ENCODE peak calls at places on chromosomes 12 and 14, in six cellular contexts. J is stimulated activated CD8-positive, alpha-beta memory T cell treated with anti-CD3 and anti-CD28 coated beads, Interleukin-2, amount 100 ng/mL, for 48 hours; G is anterior cingulate cortex; A is RPMI7951; W is M059J; M is AG20443. X is an unnamed sample.
A peak's percentile ranks its signal among the peaks of the same experiment; 100 is the strongest.

GRCh38 chr12:66944365-66944764 is 265.5 kb upstream of the GRIP1 start:
- DNase-seq in M (no peak), G (no peak), J (no peak), A (no peak), W (no peak), X (no peak)

GRCh38 chr14:53247596-53248370 is 94.7 kb upstream of the DDHD1 start:
- DNase-seq in J (no peak), M (no peak), A (no peak), G (no peak), W (no peak), X (no peak)

GRCh38 chr14:65810326-65810725 is 397.8 kb downstream of the FUT8 start:
- DNase-seq in A (no peak), J (no peak), G (no peak), W (no peak), M (no peak), X (no peak)

GRCh38 chr12:75488553-75488952 is 8.0 kb downstream of the GLIPR1 start:
- DNase-seq in W (peak; percentile 61), A (peak; percentile 60), J (no peak), G (no peak), M (peak; percentile 78), X (no peak)

GRCh38 chr14:39266589-39266870 is 32.8 kb downstream of the MIA2 start:
- DNase-seq in A (peak; percentile 50), G (peak; percentile 50), J (no peak), W (peak; percentile 72), M (peak; percentile 68), X (no peak)

GRCh38 chr14:102988054-102988453 is 65.6 kb downstream of the AMN start:
- DNase-seq in G (no peak), J (no peak), A (peak; percentile 10), W (no peak), M (no peak), X (no peak)

GRCh38 chr12:77772606-77773298 is 57.9 kb upstream of the NAV3 start:
- DNase-seq in A (no peak), J (no peak), W (no peak), M (no peak), G (no peak), X (peak; percentile 44)

GRCh38 chr12:115660211-115660805 is 617.2 kb downstream of the MED13L start:
- DNase-seq in J (no peak), G (no peak), W (peak; percentile 74), A (peak; percentile 58), M (peak; percentile 48), X (no peak)

GRCh38 chr12:8455281-8455680 is 481 bp upstream of the CLEC6A start:
- DNase-seq in A (no peak), M (no peak), J (no peak), W (no peak), G (no peak), X (no peak)

GRCh38 chr12:132502149-132502881 is 12.4 kb downstream of the FBRSL1 start:
- DNase-seq in W (no peak), M (no peak), A (no peak), G (no peak), J (no peak), X (no peak)

GRCh38 chr14:61438860-61439765 is 117.7 kb downstream of the PRKCH start:
- DNase-seq in A (peak; percentile 35), G (no peak), M (peak; percentile 54), J (no peak), W (peak; percentile 68), X (no peak)

GRCh38 chr12:69502342-69503081 is 32.3 kb downstream of the FRS2 start:
- DNase-seq in J (no peak), M (no peak), G (no peak), A (peak; percentile 55), W (peak; percentile 80), X (no peak)

GRCh38 chr14:90034156-90034555 is 27.6 kb upstream of the KCNK13 start:
- DNase-seq in G (no peak), W (no peak), M (no peak), A (no peak), J (no peak), X (no peak)

X was measured in DMS 273 treated with DMSO at 0.1 percent for 48 hours.